ENCODE peak calls at places on chromosomes 7 and 10, in five cellular contexts. I, K, O, N and S are unnamed samples.

GRCh38 chr10:34049887-34050286 is 715.4 kb upstream of the NRP1 start:
- DNase-seq in I (no peak), O (peak; percentile 9), N (peak; percentile 82), K (no peak), S (no peak)

GRCh38 chr7:116222501-116222900 is 12.2 kb downstream of the TES start:
- DNase-seq in N (no peak), I (no peak), O (no peak), K (no peak), S (no peak)

GRCh38 chr10:132781556-132781955 is 4.4 kb downstream of the NKX6-2 start:
- DNase-seq in N (no peak), K (no peak), I (no peak), O (no peak), S (no peak)

GRCh38 chr7:102119213-102119651 is 167.4 kb upstream of the SH2B2 start:
- DNase-seq in N (peak; percentile 15), O (no peak), I (no peak), K (no peak), S (no peak)

GRCh38 chr7:35570926-35571325 is 124.0 kb downstream of the HERPUD2 start:
- DNase-seq in K (no peak), O (no peak), N (no peak), I (no peak), S (no peak)

GRCh38 chr10:93568105-93568390 is 1.6 kb downstream of the FFAR4 start:
- DNase-seq in O (no peak), I (no peak), N (no peak), K (no peak), S (no peak)

GRCh38 chr7:28711096-28711495 is 247.0 kb downstream of the TRIL start:
- DNase-seq in O (no peak), N (no peak), I (no peak), K (no peak), S (no peak)

GRCh38 chr7:101099969-101100781 is 14.9 kb downstream of the TRIM56 start:
- DNase-seq in O (peak; percentile 96), K (peak; percentile 75), N (peak; percentile 99), I (peak; percentile 91), S (peak; percentile 98)

GRCh38 chr10:89478085-89478738 is 57.2 kb downstream of the SLC16A12 start:
- DNase-seq in N (no peak), O (no peak), I (no peak), K (no peak), S (no peak)

GRCh38 chr10:78433063-78433717 is 399.5 kb downstream of the RPS24 start:
- DNase-seq in K (no peak), N (no peak), I (no peak), O (no peak), S (no peak)

GRCh38 chr10:25497281-25497680 is 322.5 kb downstream of the GPR158 start:
- DNase-seq in I (no peak), K (no peak), N (no peak), O (no peak), S (no peak)

GRCh38 chr10:126062132-126063032 is 166.0 kb downstream of the FANK1 start:
- DNase-seq in N (peak; percentile 98), K (no peak), O (peak; percentile 97), I (peak; percentile 88), S (peak; percentile 62)

GRCh38 chr10:71244638-71245419 is 32.5 kb downstream of the UNC5B start:
- DNase-seq in N (peak; percentile 93), K (peak; percentile 39), O (peak; percentile 35), I (peak; percentile 80), S (peak; percentile 69)

GRCh38 chr7:111752022-111752582 is 189.8 kb upstream of the IMMP2L start:
- DNase-seq in N (peak; percentile 44), O (peak; percentile 63), K (no peak), I (peak; percentile 53), S (peak; percentile 19)

GRCh38 chr10:108789911-108790310 is 1133.4 kb downstream of the XPNPEP1 start:
- DNase-seq in O (peak; percentile 3), N (peak; percentile 60), K (no peak), I (no peak), S (no peak)

GRCh38 chr10:124870854-124871425 is 69.3 kb downstream of the ABRAXAS2 start:
- DNase-seq in I (no peak), O (no peak), K (no peak), N (no peak), S (no peak)

GRCh38 chr10:87862644-87863101 is 660 bp downstream of the KLLN start:
- DNase-seq in N (peak; percentile 57), I (no peak), K (no peak), O (peak; percentile 46), S (peak; percentile 20)

GRCh38 chr7:82172896-82173295 is 270.7 kb downstream of the CACNA2D1 start:
- DNase-seq in K (no peak), I (no peak), N (peak; percentile 14), O (no peak), S (no peak)

GRCh38 chr7:43649755-43650274 is 66.9 kb downstream of the STK17A start:
- DNase-seq in O (peak; percentile 47), I (no peak), K (no peak), N (peak; percentile 50), S (no peak)

GRCh38 chr10:77927343-77928256 is 1.0 kb upstream of the DLG5 start:
- DNase-seq in O (no peak), I (no peak), K (no peak), N (no peak), S (no peak)

GRCh38 chr7:41323811-41324210 is 379.1 kb downstream of the INHBA start:
- DNase-seq in N (no peak), K (no peak), I (no peak), O (no peak), S (no peak)

GRCh38 chr10:48487244-48487643 is 117.6 kb downstream of the ARHGAP22 start:
- DNase-seq in I (no peak), K (no peak), N (no peak), O (no peak), S (no peak)

DNA sequence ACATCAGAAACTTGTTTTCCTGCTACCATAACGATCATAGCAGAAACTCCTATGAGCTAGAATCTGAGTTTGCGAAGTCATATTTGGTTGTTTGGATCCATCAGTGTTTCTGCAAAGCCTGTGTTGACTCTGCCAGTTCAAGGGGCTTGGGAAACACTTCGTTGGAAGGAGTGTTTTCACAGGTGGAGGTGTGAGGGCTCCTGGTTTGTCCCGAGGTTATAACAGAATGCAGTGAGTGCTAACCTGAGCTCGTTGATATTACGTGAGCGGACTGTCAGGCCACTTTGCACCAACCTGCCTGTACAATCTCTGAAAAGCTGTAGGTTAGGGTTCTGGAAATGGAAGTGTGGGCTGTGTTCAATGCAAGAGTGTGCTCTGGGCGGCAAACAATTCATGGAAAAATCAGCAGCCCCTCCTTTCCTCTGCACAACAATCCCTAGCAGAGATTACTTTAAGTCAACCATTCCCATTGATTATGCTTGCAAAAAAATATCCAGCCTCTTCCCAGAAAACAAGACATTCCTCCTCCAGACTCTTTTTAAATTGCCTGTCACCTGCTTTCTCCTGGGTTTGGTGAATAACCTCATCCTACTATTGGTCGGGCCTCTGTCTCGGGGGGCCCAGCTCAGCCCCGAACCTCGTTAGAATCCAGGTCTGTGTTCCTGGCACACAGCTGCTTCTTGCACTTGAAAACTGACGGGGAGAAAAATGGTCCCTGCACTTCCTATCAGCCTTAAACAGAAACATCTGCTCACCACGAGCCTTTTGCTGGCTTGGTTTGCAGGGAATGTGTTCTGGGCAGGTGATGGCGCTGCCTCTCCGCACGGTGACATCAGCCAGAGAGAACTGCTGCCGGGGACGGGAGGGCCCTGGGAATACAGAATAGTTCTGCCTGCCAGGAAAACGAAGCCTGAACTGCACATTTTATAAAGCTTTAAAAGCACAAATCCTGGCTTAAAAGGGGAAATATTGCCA is 622.2 kb downstream of the TYW1 start:
- DNase-seq in I (peak; percentile 35), O (no peak), N (no peak), K (no peak), S (no peak)
- H3K27ac ChIP-seq in I (no peak overlapping the region), O (no peak overlapping the region), N (no peak overlapping the region), K (no peak overlapping the region), S (no peak overlapping the region)

DNA sequence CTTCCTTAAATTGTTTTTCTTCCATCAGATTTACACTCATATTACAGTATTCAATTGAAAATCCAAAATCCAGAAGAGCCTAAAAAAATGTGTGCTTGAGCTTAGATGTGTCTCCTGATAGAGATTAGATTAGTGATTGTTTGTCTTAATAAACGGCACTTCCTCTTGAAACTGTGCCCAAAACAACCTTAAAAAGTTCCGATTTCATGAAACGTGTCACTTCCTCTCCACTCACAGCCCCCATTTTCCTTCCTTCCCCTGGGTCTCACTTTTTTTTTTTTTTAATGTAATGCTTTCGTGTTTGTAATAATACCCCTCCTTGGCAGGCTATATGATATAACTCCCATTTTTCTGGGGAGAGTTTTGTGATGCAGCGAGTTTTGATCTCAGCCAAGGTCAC is 114.8 kb upstream of the ADO start:
- DNase-seq in O (no peak), N (no peak), K (no peak), I (peak; percentile 34), S (no peak)
- H3K27ac ChIP-seq in O (no peak overlapping the region), N (no peak overlapping the region), K (no peak overlapping the region), I (peak overlapping the region; percentile 55), S (no peak overlapping the region)

GRCh38 chr10:12634532-12634931 is 285.2 kb downstream of the CAMK1D start:
- DNase-seq in K (no peak), O (no peak), N (no peak), I (no peak), S (no peak)
- H3K27ac ChIP-seq in K (no peak overlapping the region), O (no peak overlapping the region), N (no peak overlapping the region), I (no peak overlapping the region), S (no peak overlapping the region)

GRCh38 chr10:79601939-79602338 is 8.8 kb upstream of the SFTPA1 start:
- DNase-seq in O (no peak), K (no peak), N (no peak), I (no peak), S (no peak)
- H3K27ac ChIP-seq in O (no peak overlapping the region), K (no peak overlapping the region), N (no peak overlapping the region), I (no peak overlapping the region), S (no peak overlapping the region)

GRCh38 chr7:919924-920341 is 34.5 kb downstream of the ADAP1 start:
- DNase-seq in I (no peak), K (no peak), N (no peak), O (no peak), S (no peak)

GRCh38 chr7:918441-919113 is 35.9 kb downstream of the ADAP1 start:
- DNase-seq in I (no peak), K (no peak), O (no peak), N (no peak), S (peak; percentile 8)

GRCh38 chr7:918118-918425 is 36.4 kb downstream of the ADAP1 start:
- DNase-seq in K (no peak), I (no peak), N (no peak), O (no peak), S (peak; percentile 3)

GRCh38 chr7:920351-921070 is 34.0 kb downstream of the ADAP1 start:
- DNase-seq in O (no peak), N (no peak), K (no peak), I (no peak), S (peak; percentile 9)

DNA sequence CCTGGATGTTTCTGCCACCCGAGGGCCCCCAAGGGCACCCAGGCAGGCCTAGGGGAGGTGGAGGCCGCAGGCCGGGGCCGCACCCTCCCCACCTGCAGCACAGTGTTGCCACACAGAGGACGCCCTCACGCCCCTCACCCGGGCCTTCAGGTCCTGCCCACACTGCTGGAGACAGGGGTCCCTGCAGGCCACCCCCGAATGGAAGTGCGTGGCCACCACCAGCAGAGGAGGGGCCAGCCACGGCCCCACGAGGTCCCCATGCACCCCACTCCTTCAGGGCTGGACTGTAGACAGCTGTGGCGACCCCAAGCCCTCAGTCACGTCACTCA is 35.4 kb downstream of the ADAP1 start:
- DNase-seq in K (no peak), I (no peak), O (no peak), N (no peak), S (no peak)
- H3K27ac ChIP-seq in K (no peak overlapping the region), I (no peak overlapping the region), O (no peak overlapping the region), N (no peak overlapping the region), S (no peak overlapping the region)

GRCh38 chr7:29812185-29812876 is 6.0 kb downstream of the WIPF3 start:
- DNase-seq in I (no peak), N (peak; percentile 3), K (no peak), O (no peak), S (no peak)
- H3K27ac ChIP-seq in I (no peak overlapping the region), N (no peak overlapping the region), K (no peak overlapping the region), O (no peak overlapping the region), S (no peak overlapping the region)